ENCODE peak calls at places on chromosomes 1 and 21, in four cellular contexts. X, H, G and I are unnamed samples. For H3K36me3, the result is how much of the 10 kb centered on the place peaks cover.

GRCh38 chr1:108124023-108124422 is 76.1 kb downstream of the SLC25A24 start:
- DNase-seq in H (no peak), X (no peak), G (no peak), I (no peak)

GRCh38 chr21:45970674-45971486 is 10.7 kb upstream of the COL6A1 start:
- DNase-seq in X (peak), H (no peak), G (peak), I (peak)

GRCh38 chr1:232047473-232047872 is 420.9 kb downstream of the DISC1 start:
- DNase-seq in X (no peak), G (no peak), H (no peak), I (no peak)

GRCh38 chr21:16534408-16535099 is 804.8 kb downstream of the USP25 start:
- DNase-seq in G (peak), X (no peak), H (peak), I (peak)

GRCh38 chr1:7013833-7014639 is 228.8 kb downstream of the CAMTA1 start:
- DNase-seq in H (no peak), X (no peak), G (no peak), I (no peak)

GRCh38 chr1:55127827-55128343 is 87.3 kb downstream of the USP24 start:
- DNase-seq in G (peak), H (peak), X (peak), I (peak)

GRCh38 chr1:209106237-209106741 is 477.2 kb upstream of the CAMK1G start:
- DNase-seq in G (peak), H (no peak), X (no peak), I (peak)

GRCh38 chr1:5504364-5504740 is 487.9 kb downstream of the NPHP4 start:
- DNase-seq in G (no peak), H (no peak), X (no peak), I (peak)

GRCh38 chr1:29176567-29176966 is 5.1 kb downstream of the SRSF4 start:
- DNase-seq in X (no peak), G (no peak), H (no peak), I (no peak)

GRCh38 chr1:239353536-239353935 is 32.8 kb upstream of the CHRM3 start:
- DNase-seq in G (no peak), H (no peak), X (no peak), I (no peak)

GRCh38 chr1:165748550-165748949 is 20.1 kb downstream of the TMCO1 start:
- DNase-seq in G (no peak), H (no peak), X (no peak), I (no peak)

GRCh38 chr1:41626616-41627375 is 142.3 kb upstream of the EDN2 start:
- DNase-seq in H (peak), G (peak), X (no peak), I (peak)

GRCh38 chr1:157086299-157086698 is 13.3 kb downstream of the ETV3L start:
- DNase-seq in X (no peak), G (no peak), H (no peak), I (no peak)

GRCh38 chr1:209480345-209480744 is 103.2 kb upstream of the CAMK1G start:
- DNase-seq in G (no peak), H (no peak), X (no peak), I (no peak)

GRCh38 chr1:34163792-34164509 is 1.1 kb downstream of the CSMD2 start:
- DNase-seq in G (no peak), X (no peak), H (no peak), I (no peak)

GRCh38 chr1:23483327-23484252 is at the start of gene ASAP3:
- DNase-seq in G (peak), H (peak), X (peak), I (peak)

GRCh38 chr1:53278294-53278693 is 40.0 kb upstream of the MAGOH start:
- DNase-seq in X (peak), G (peak), H (peak), I (peak)

GRCh38 chr1:174682419-174683008 is 234.8 kb downstream of the GPR52 start:
- DNase-seq in H (no peak), G (peak), X (peak), I (no peak)

GRCh38 chr1:186878356-186878755 is 49.6 kb downstream of the PLA2G4A start:
- DNase-seq in G (no peak), X (no peak), H (no peak), I (no peak)

GRCh38 chr1:84892657-84893618 is at the start of gene LPAR3:
- DNase-seq in X (peak), H (peak), G (no peak), I (peak)

GRCh38 chr1:210586785-210587184 is 258.1 kb downstream of the HHAT start:
- DNase-seq in G (no peak), H (no peak), X (no peak), I (no peak)

GRCh38 chr1:4653796-4654715 is at the start of gene AJAP1:
- DNase-seq in H (no peak), G (no peak), X (no peak), I (peak)

GRCh38 chr1:193402977-193403376 is 216.6 kb upstream of the B3GALT2 start:
- DNase-seq in G (no peak), X (no peak), H (no peak), I (no peak)

GRCh38 chr1:1361982-1362423 is 3.6 kb upstream of the MXRA8 start:
- DNase-seq in G (peak), X (peak), H (no peak), I (peak)

GRCh38 chr1:27551953-27552312 is 52.0 kb downstream of the AHDC1 start:
- DNase-seq in G (no peak), H (no peak), X (no peak), I (no peak)
- H3K36me3 ChIP-seq in G (half or more), H (under half), X (half or more), I (under half)

DNA sequence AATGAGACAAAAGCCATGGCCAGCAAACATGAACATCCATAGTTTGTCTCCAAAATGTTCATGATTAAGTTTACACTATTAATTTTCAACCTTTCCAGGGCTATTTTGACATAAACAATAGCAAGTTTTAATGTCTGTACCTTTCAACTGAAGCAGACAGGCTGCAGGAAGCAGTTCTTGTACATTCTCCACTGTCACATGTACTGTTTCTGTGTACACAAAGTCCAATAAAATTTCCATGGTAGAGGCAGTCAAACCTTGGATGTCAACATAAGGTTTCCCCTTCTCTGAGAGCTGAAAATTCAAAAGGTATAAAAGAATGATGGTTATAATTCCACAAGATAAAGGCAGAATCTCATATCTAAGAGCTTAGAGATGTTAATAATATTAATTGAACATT is 7.4 kb downstream of the KLHL12 start:
- DNase-seq in G (no peak), X (no peak), H (no peak), I (no peak)
- H3K36me3 ChIP-seq in G (under half), X (under half), H (under half), I (under half)

DNA sequence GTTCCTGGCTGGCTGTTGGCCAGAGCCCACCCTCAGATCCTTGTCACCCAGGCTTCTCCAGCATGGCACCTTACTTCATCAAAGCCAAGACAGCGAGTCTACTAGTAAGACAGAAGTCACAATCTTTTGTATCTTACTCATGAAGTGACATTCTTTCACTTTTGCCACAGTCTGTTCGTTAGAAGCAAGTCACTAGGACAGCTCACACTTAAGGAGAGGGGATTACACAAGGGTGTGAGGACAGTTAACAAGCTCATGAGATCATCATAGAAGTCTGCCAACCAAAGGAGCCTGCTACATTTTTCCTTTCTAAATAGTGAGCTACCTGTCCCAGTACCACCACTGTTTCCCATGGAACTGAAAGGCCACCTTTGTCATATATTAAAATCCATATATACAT is 61.5 kb downstream of the PACC1 start:
- DNase-seq in X (peak), G (no peak), H (no peak), I (no peak)
- H3K36me3 ChIP-seq in X (under half), G (under half), H (under half), I (under half)

GRCh38 chr1:206478746-206479145 is 8.5 kb downstream of the IKBKE start:
- DNase-seq in H (no peak), G (no peak), X (no peak), I (no peak)
- H3K36me3 ChIP-seq in H (under half), G (under half), X (half or more), I (under half)

GRCh38 chr1:167689569-167689925 is 32.2 kb upstream of the MPZL1 start:
- DNase-seq in H (peak), G (no peak), X (no peak), I (no peak)

GRCh38 chr1:167685844-167686243 is 35.9 kb upstream of the MPZL1 start:
- DNase-seq in X (no peak), H (no peak), G (no peak), I (no peak)

GRCh38 chr1:167687919-167688519 is 33.8 kb upstream of the MPZL1 start:
- DNase-seq in X (peak), G (peak), H (peak), I (peak)

GRCh38 chr1:167693425-167694045 is 28.2 kb upstream of the MPZL1 start:
- DNase-seq in H (no peak), X (no peak), G (no peak), I (no peak)

DNA sequence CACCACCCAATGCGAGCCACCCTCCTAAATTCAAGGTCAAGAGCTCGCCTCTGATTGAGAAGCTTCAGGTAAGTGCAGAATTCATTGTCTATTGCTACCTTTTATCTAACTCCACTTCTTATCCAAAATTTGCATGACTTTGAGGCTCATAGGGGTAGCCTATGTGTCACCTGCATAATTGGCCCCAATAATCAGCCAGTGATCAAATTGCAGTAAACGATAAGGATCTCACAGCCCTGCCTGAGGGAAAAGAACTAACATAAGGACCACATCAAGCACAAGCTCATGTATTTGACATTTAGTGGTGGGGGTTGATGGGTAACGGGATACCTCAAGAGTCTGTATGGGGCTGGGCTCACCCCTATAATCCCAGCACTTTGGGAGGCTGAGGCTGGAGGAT is 31.7 kb upstream of the MPZL1 start:
- DNase-seq in H (no peak), G (no peak), X (no peak), I (no peak)
- H3K36me3 ChIP-seq in H (under half), G (under half), X (under half), I (under half)

DNA sequence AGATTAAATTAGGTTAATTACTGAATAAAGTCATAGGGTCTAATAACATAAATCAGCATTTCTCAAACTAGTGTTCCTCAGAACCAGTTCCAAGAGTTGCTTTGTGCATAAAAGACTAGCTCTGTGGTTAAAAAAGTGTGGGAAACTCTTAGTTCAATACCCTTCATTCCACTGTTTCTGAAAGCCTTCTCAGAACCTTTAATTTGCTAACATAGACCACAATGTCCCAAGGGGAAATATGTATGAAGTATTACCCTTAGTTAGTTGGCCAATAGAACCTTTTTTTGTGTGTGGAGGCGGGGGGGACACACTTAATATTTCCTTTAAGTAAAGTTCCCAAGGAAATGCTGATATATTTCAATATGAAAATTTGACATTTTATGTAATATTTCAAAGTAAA is 20.4 kb downstream of the ODF2L start:
- DNase-seq in X (no peak), H (no peak), G (no peak), I (no peak)
- H3K36me3 ChIP-seq in X (under half), H (under half), G (under half), I (under half)